ENCODE peak calls at places on chromosomes 16 and 17, in nine cellular contexts. R is trophoblast cell; A is mesendoderm; T is IMR-90; S is CD4-positive, CD25-positive, alpha-beta regulatory T cell; H is GM23248; B is fibroblast of lung; I is CD8-positive, alpha-beta T cell; Y is lung. K is an unnamed sample.

GRCh38 chr17:1137465-1137894 is 42.3 kb downstream of the ABR start:
- DNase-seq in R (peak; percentile 97), A (peak; percentile 41), T (no peak), S (peak; percentile 51), H (no peak), B (peak; percentile 35), I (peak; percentile 54), Y (no peak), K (no peak)

GRCh38 chr16:70250748-70251650 is 741 bp downstream of the EXOSC6 start:
- DNase-seq in R (peak; percentile 62), A (peak; percentile 61), T (peak; percentile 35), S (no peak), H (peak; percentile 79), B (peak; percentile 62), I (peak; percentile 44), Y (no peak), K (peak; percentile 83)

GRCh38 chr17:46869296-46869695 is 17.9 kb downstream of the WNT9B start:
- DNase-seq in R (no peak), A (no peak), T (no peak), S (no peak), H (peak; percentile 15), B (no peak), I (no peak), Y (no peak), K (no peak)

GRCh38 chr17:82407255-82407654 is 10.9 kb upstream of the HEXD start:
- DNase-seq in R (no peak), A (no peak), T (peak; percentile 13), S (no peak), H (no peak), B (peak; percentile 71), I (no peak), Y (no peak), K (no peak)

GRCh38 chr17:43817826-43818225 is 15.1 kb downstream of the MPP3 start:
- DNase-seq in R (no peak), A (no peak), T (no peak), S (no peak), H (no peak), B (no peak), I (no peak), Y (no peak), K (no peak)

GRCh38 chr16:81717662-81718189 is 61.4 kb upstream of the PLCG2 start:
- DNase-seq in R (no peak), A (no peak), T (no peak), S (peak; percentile 11), H (no peak), B (no peak), I (peak; percentile 41), Y (no peak), K (no peak)

GRCh38 chr16:3509470-3509928 is 8.7 kb downstream of the CLUAP1 start:
- DNase-seq in R (no peak), A (no peak), T (no peak), S (peak; percentile 67), H (no peak), B (no peak), I (peak; percentile 89), Y (no peak), K (no peak)

GRCh38 chr17:19561697-19562318 is 28.2 kb downstream of the SLC47A1 start:
- DNase-seq in R (no peak), A (no peak), T (no peak), S (no peak), H (no peak), B (no peak), I (no peak), Y (no peak), K (no peak)

GRCh38 chr17:81148986-81149533 is 16.2 kb upstream of the PVALEF start:
- DNase-seq in R (no peak), A (no peak), T (no peak), S (no peak), H (no peak), B (no peak), I (no peak), Y (no peak), K (no peak)

GRCh38 chr16:31537362-31537921 is 9.7 kb downstream of the AHSP start:
- DNase-seq in R (no peak), A (peak; percentile 6), T (no peak), S (no peak), H (no peak), B (no peak), I (no peak), Y (no peak), K (peak; percentile 82)

GRCh38 chr16:23539984-23540816 is 16.9 kb downstream of the EARS2 start:
- DNase-seq in R (no peak), A (no peak), T (no peak), S (no peak), H (no peak), B (no peak), I (no peak), Y (peak; percentile 57), K (no peak)

GRCh38 chr17:46962374-46962790 is 16.7 kb downstream of the RPRML start:
- DNase-seq in R (no peak), A (peak; percentile 53), T (peak; percentile 76), S (no peak), H (peak; percentile 56), B (peak; percentile 85), I (no peak), Y (no peak), K (no peak)

GRCh38 chr17:32876414-32877163 is at the start of gene MYO1D:
- DNase-seq in R (peak; percentile 78), A (peak; percentile 77), T (no peak), S (peak; percentile 48), H (peak; percentile 61), B (no peak), I (peak; percentile 76), Y (peak; percentile 70), K (peak; percentile 88)

GRCh38 chr17:32881054-32881453 is 4.1 kb upstream of the MYO1D start:
- DNase-seq in R (no peak), A (no peak), T (no peak), S (no peak), H (peak; percentile 73), B (no peak), I (no peak), Y (peak; percentile 2), K (no peak)

GRCh38 chr17:32877164-32877764 is 340 bp upstream of the MYO1D start:
- DNase-seq in R (peak; percentile 97), A (peak; percentile 92), T (peak; percentile 73), S (peak; percentile 94), H (peak; percentile 97), B (peak; percentile 72), I (peak; percentile 89), Y (peak; percentile 88), K (peak; percentile 98)

GRCh38 chr17:32878211-32878610 is 1.3 kb upstream of the MYO1D start:
- DNase-seq in R (no peak), A (no peak), T (peak; percentile 32), S (no peak), H (peak; percentile 98), B (peak; percentile 24), I (no peak), Y (peak; percentile 83), K (no peak)

GRCh38 chr17:32879143-32879542 is 2.2 kb upstream of the MYO1D start:
- DNase-seq in R (no peak), A (no peak), T (no peak), S (no peak), H (no peak), B (no peak), I (no peak), Y (no peak), K (no peak)
- H3K27me3 ChIP-seq in R (no peaks in the 10 kb centered on the region), A (no peaks in the 10 kb centered on the region), T (peaks cover 7% of the 10 kb centered on the region), S (peaks cover 8% of the 10 kb centered on the region), H (no peaks in the 10 kb centered on the region), B (no peaks in the 10 kb centered on the region), I (no peaks in the 10 kb centered on the region), Y (no peaks in the 10 kb centered on the region), K (peaks cover 2% of the 10 kb centered on the region)

GRCh38 chr16:69107311-69107962 is 2.0 kb downstream of the HAS3 start:
- DNase-seq in R (peak; percentile 45), A (peak; percentile 35), T (no peak), S (no peak), H (peak; percentile 67), B (peak; percentile 22), I (no peak), Y (peak; percentile 51), K (peak; percentile 87)

GRCh38 chr16:69108069-69108904 is 2.8 kb downstream of the HAS3 start:
- DNase-seq in R (no peak), A (peak; percentile 81), T (no peak), S (no peak), H (no peak), B (no peak), I (no peak), Y (no peak), K (peak; percentile 88)

GRCh38 chr16:69110406-69110805 is 5.0 kb downstream of the HAS3 start:
- DNase-seq in R (no peak), A (no peak), T (no peak), S (no peak), H (no peak), B (no peak), I (no peak), Y (no peak), K (no peak)

GRCh38 chr16:69109486-69110270 is 4.2 kb downstream of the HAS3 start:
- DNase-seq in R (no peak), A (no peak), T (no peak), S (no peak), H (no peak), B (no peak), I (no peak), Y (no peak), K (no peak)

DNA sequence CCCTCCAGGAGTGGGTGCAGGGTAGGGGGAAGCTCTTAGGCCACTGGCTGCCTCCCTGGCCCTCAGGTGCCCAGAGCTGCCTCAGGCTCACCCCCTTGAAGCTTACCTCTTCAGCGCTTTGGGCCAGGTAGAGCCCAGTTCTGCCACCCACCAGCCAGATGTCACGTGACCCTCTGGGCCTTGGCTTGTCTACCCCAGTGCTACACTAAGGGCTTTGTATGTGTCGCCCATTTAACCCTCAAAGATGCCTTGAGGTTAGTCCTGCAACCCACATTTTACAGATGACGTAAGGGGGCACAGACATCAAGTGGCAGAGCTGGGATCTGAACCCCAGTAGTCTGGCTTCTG is 3.4 kb downstream of the HAS3 start:
- DNase-seq in R (no peak), A (no peak), T (no peak), S (no peak), H (no peak), B (no peak), I (no peak), Y (no peak), K (peak; percentile 39)
- H3K4me3 ChIP-seq in R (no peak overlapping the region), A (no peak overlapping the region), T (no peak overlapping the region), S (no peak overlapping the region), H (no peak overlapping the region), B (no peak overlapping the region), I (no peak overlapping the region), Y (no peak overlapping the region), K (peak overlapping the region; percentile 81)

DNA sequence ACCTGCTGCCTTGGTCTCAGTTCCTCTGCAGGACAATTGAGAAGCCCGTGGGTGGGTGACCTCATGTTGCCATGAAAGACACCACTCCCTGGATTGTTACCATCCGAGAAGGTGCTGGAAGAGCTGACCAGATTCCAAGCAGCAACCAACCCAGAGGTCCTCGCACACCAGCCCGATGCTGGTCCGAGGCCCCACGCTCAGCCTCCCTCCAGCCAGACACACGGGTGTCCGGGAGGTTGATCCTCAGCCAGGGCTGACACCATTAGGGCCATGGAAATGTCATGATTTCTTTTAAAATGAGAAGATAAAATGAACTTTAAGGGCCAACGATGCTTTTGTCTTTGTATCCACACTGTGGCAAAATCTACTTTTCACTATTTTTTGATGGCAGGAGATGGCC is 242.3 kb downstream of the RBFOX3 start:
- DNase-seq in R (no peak), A (no peak), T (no peak), S (no peak), H (no peak), B (no peak), I (no peak), Y (no peak), K (no peak)
- H3K27me3 ChIP-seq in R (no peaks in the 10 kb centered on the region), A (no peaks in the 10 kb centered on the region), T (peaks cover 15% of the 10 kb centered on the region), S (no peaks in the 10 kb centered on the region), H (peaks cover 26% of the 10 kb centered on the region), B (no peaks in the 10 kb centered on the region), I (no peaks in the 10 kb centered on the region), Y (peaks cover 3% of the 10 kb centered on the region), K (no peaks in the 10 kb centered on the region)

GRCh38 chr17:48054238-48055185 is 6.4 kb downstream of the NFE2L1 start:
- DNase-seq in R (peak; percentile 60), A (peak; percentile 99), T (peak; percentile 60), S (no peak), H (peak; percentile 88), B (peak; percentile 84), I (no peak), Y (peak; percentile 67), K (peak; percentile 97)
- H3K4me3 ChIP-seq in R (peak overlapping the region; percentile 69), A (peak overlapping the region; percentile 35), T (no peak overlapping the region), S (no peak overlapping the region), H (peak overlapping the region; percentile 64), B (no peak overlapping the region), I (no peak overlapping the region), Y (no peak overlapping the region), K (peak overlapping the region; percentile 75)

K was measured in H7.